ENCODE peak calls at places on chromosomes 6 and 20, in five cellular contexts. One of them, this sample, is unnamed.

GRCh38 chr6:146546440-146546839 is 2.8 kb downstream of the RAB32 start:
- DNase-seq in LNCaP clone FGC: no peak
- DNase-seq in AG10803: peak
- DNase-seq in B cell: no peak
- DNase-seq in gastrocnemius medialis: peak
- DNase-seq in this sample: no peak

GRCh38 chr6:108983151-108983550 is 111.5 kb downstream of the SESN1 start:
- DNase-seq in gastrocnemius medialis: no peak
- DNase-seq in LNCaP clone FGC: no peak
- DNase-seq in B cell: no peak
- DNase-seq in AG10803: no peak
- DNase-seq in this sample: no peak

GRCh38 chr6:136604928-136605485 is 54.8 kb upstream of the MAP7 start:
- DNase-seq in B cell: no peak
- DNase-seq in LNCaP clone FGC: peak
- DNase-seq in AG10803: no peak
- DNase-seq in gastrocnemius medialis: no peak
- DNase-seq in this sample: no peak

GRCh38 chr20:25223179-25223661 is 24.7 kb upstream of the PYGB start:
- DNase-seq in gastrocnemius medialis: no peak
- DNase-seq in LNCaP clone FGC: no peak
- DNase-seq in AG10803: peak
- DNase-seq in B cell: no peak
- DNase-seq in this sample: peak

GRCh38 chr6:61711849-61712248 is 574.2 kb downstream of the KHDRBS2 start:
- DNase-seq in B cell: no peak
- DNase-seq in LNCaP clone FGC: peak
- DNase-seq in AG10803: no peak
- DNase-seq in gastrocnemius medialis: no peak
- DNase-seq in this sample: no peak

GRCh38 chr6:42104807-42105713 is 37.4 kb downstream of the C6orf132 start:
- DNase-seq in LNCaP clone FGC: no peak
- DNase-seq in AG10803: no peak
- DNase-seq in gastrocnemius medialis: no peak
- DNase-seq in B cell: peak
- DNase-seq in this sample: no peak

GRCh38 chr20:47951521-47951951 is 166.3 kb upstream of the SULF2 start:
- DNase-seq in LNCaP clone FGC: no peak
- DNase-seq in AG10803: peak
- DNase-seq in gastrocnemius medialis: no peak
- DNase-seq in B cell: no peak
- DNase-seq in this sample: no peak

GRCh38 chr6:72968704-72969103 is 256.6 kb downstream of the KHDC1L start:
- DNase-seq in gastrocnemius medialis: no peak
- DNase-seq in AG10803: no peak
- DNase-seq in B cell: no peak
- DNase-seq in LNCaP clone FGC: no peak
- DNase-seq in this sample: no peak

GRCh38 chr6:42393339-42393738 is 58.4 kb downstream of the TRERF1 start:
- DNase-seq in B cell: no peak
- DNase-seq in gastrocnemius medialis: no peak
- DNase-seq in LNCaP clone FGC: no peak
- DNase-seq in AG10803: no peak
- DNase-seq in this sample: peak

GRCh38 chr6:148431413-148431812 is 88.8 kb downstream of the SASH1 start:
- DNase-seq in B cell: no peak
- DNase-seq in gastrocnemius medialis: no peak
- DNase-seq in AG10803: no peak
- DNase-seq in LNCaP clone FGC: no peak
- DNase-seq in this sample: no peak

DNA sequence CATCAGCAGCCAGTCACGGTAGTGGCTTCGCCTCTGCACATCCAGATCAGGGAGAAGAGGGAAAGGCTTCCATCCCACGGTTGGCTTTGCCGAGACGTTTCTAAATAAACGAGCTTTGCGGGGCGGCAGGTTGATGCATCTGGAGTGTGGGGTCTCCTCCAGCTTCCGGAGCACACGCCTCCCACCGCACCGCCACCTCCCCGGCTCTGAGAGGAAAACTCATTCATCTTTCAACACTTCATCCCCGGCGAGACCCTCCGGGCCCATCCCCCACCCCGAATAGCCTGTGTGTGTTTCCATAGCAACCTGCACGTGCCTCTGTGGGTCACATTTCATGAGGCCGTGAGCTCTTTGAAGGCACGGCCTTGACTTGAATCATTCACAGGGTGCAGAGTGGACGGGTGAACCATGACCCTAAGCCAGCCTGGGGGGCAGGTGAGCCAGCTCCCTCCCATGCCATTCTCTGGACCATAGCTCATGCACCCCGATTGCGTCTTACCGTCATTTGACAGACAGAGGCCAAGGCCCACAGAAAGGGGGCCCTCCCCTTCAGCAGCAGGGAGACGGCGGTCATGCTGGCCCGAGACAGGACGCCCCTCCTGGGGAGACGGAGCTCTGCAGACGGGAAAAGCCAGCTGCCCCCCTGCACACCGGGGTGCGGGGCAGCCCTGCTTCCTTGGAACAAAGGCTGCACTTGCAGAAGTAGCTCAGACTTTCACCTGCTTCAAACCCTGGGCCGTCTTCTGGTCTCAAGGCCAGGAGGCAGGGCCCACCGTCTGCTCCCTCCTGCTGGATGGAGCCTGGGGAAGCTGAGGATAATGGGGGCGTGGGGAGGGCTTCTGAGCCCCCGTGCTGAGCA is 16.3 kb upstream of the CHRNA4 start:
- DNase-seq in LNCaP clone FGC: no peak
- DNase-seq in AG10803: no peak
- DNase-seq in gastrocnemius medialis: no peak
- DNase-seq in B cell: no peak
- DNase-seq in this sample: no peak
- TF ChIP-seq CTCF in LNCaP clone FGC: no peak
- TF ChIP-seq CTCF in AG10803: no peak
- TF ChIP-seq CTCF in gastrocnemius medialis: no peak
- TF ChIP-seq CTCF in B cell: no peak
- TF ChIP-seq CTCF in this sample: no peak

GRCh38 chr6:110518281-110518623 is 41.8 kb upstream of the SLC22A16 start:
- DNase-seq in LNCaP clone FGC: peak
- DNase-seq in AG10803: peak
- DNase-seq in B cell: no peak
- DNase-seq in gastrocnemius medialis: no peak
- DNase-seq in this sample: no peak
- TF ChIP-seq CTCF in LNCaP clone FGC: peak
- TF ChIP-seq CTCF in AG10803: peak
- TF ChIP-seq CTCF in B cell: no peak
- TF ChIP-seq CTCF in gastrocnemius medialis: no peak
- TF ChIP-seq CTCF in this sample: no peak

GRCh38 chr6:53413326-53413725 is 64.6 kb upstream of the ELOVL5 start:
- DNase-seq in AG10803: no peak
- DNase-seq in gastrocnemius medialis: no peak
- DNase-seq in B cell: no peak
- DNase-seq in LNCaP clone FGC: no peak
- DNase-seq in this sample: no peak

GRCh38 chr6:53418288-53418687 is 69.5 kb upstream of the ELOVL5 start:
- DNase-seq in gastrocnemius medialis: no peak
- DNase-seq in AG10803: no peak
- DNase-seq in LNCaP clone FGC: no peak
- DNase-seq in B cell: no peak
- DNase-seq in this sample: no peak

GRCh38 chr6:53412316-53412715 is 63.6 kb upstream of the ELOVL5 start:
- DNase-seq in LNCaP clone FGC: no peak
- DNase-seq in gastrocnemius medialis: no peak
- DNase-seq in B cell: no peak
- DNase-seq in AG10803: no peak
- DNase-seq in this sample: no peak

GRCh38 chr6:53412751-53413150 is 64.0 kb upstream of the ELOVL5 start:
- DNase-seq in gastrocnemius medialis: no peak
- DNase-seq in AG10803: no peak
- DNase-seq in B cell: no peak
- DNase-seq in LNCaP clone FGC: no peak
- DNase-seq in this sample: no peak

DNA sequence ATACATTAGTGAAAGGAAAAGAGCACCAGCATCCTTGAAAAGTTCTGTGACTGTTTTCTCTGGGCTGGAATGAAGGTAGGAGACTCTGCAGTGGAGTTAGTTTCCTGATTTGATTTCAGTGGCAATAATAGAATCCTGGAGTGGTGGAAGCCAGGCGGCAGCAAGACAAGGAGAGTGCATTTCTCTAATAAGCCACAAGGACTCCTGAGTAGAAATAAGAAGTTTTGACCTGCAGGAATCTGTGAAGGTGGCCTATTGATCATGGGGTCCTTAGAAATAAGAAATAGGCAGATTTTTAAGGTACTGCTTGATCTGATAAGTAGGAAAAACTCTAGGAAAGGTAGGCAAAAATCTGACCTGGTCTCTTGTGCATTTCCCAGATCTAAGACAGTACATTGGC is 68.4 kb upstream of the ELOVL5 start:
- DNase-seq in B cell: no peak
- DNase-seq in AG10803: no peak
- DNase-seq in gastrocnemius medialis: no peak
- DNase-seq in LNCaP clone FGC: no peak
- DNase-seq in this sample: no peak
- TF ChIP-seq CTCF in B cell: no peak
- TF ChIP-seq CTCF in AG10803: peak
- TF ChIP-seq CTCF in gastrocnemius medialis: no peak
- TF ChIP-seq CTCF in LNCaP clone FGC: no peak
- TF ChIP-seq CTCF in this sample: no peak

GRCh38 chr6:131534654-131534956 is 38.4 kb upstream of the ARG1 start:
- DNase-seq in gastrocnemius medialis: no peak
- DNase-seq in LNCaP clone FGC: no peak
- DNase-seq in B cell: no peak
- DNase-seq in AG10803: no peak
- DNase-seq in this sample: no peak
- TF ChIP-seq CTCF in gastrocnemius medialis: no peak
- TF ChIP-seq CTCF in LNCaP clone FGC: no peak
- TF ChIP-seq CTCF in B cell: no peak
- TF ChIP-seq CTCF in AG10803: no peak
- TF ChIP-seq CTCF in this sample: no peak

GRCh38 chr6:170152989-170153388 is 137.9 kb downstream of the DLL1 start:
- DNase-seq in B cell: no peak
- DNase-seq in AG10803: no peak
- DNase-seq in LNCaP clone FGC: peak
- DNase-seq in gastrocnemius medialis: peak
- DNase-seq in this sample: peak
- TF ChIP-seq CTCF in B cell: no peak
- TF ChIP-seq CTCF in AG10803: no peak
- TF ChIP-seq CTCF in LNCaP clone FGC: no peak
- TF ChIP-seq CTCF in gastrocnemius medialis: no peak
- TF ChIP-seq CTCF in this sample: no peak

GRCh38 chr6:112008482-112008881 is 45.4 kb upstream of the CCN6 start:
- DNase-seq in LNCaP clone FGC: no peak
- DNase-seq in B cell: no peak
- DNase-seq in gastrocnemius medialis: no peak
- DNase-seq in AG10803: no peak
- DNase-seq in this sample: no peak

GRCh38 chr6:112007254-112007653 is 46.6 kb upstream of the CCN6 start:
- DNase-seq in B cell: no peak
- DNase-seq in AG10803: peak
- DNase-seq in LNCaP clone FGC: no peak
- DNase-seq in gastrocnemius medialis: no peak
- DNase-seq in this sample: no peak

GRCh38 chr6:112007805-112008204 is 46.1 kb upstream of the CCN6 start:
- DNase-seq in LNCaP clone FGC: no peak
- DNase-seq in AG10803: no peak
- DNase-seq in gastrocnemius medialis: no peak
- DNase-seq in B cell: no peak
- DNase-seq in this sample: no peak

GRCh38 chr6:112013051-112013450 is 40.9 kb upstream of the CCN6 start:
- DNase-seq in LNCaP clone FGC: no peak
- DNase-seq in B cell: no peak
- DNase-seq in gastrocnemius medialis: no peak
- DNase-seq in AG10803: no peak
- DNase-seq in this sample: no peak

GRCh38 chr6:112010328-112010727 is 43.6 kb upstream of the CCN6 start:
- DNase-seq in LNCaP clone FGC: no peak
- DNase-seq in AG10803: no peak
- DNase-seq in B cell: no peak
- DNase-seq in gastrocnemius medialis: no peak
- DNase-seq in this sample: peak
- TF ChIP-seq CTCF in LNCaP clone FGC: no peak
- TF ChIP-seq CTCF in AG10803: no peak
- TF ChIP-seq CTCF in B cell: no peak
- TF ChIP-seq CTCF in gastrocnemius medialis: no peak
- TF ChIP-seq CTCF in this sample: no peak

This sample was measured in activated CD8-positive, alpha-beta T cell treated with anti-CD3 and anti-CD28 coated beads for 36 hours.